ENCODE peak calls at places on chromosome 12, in seven cellular contexts. One of them, this sample, is unnamed. For H3K9me3 and H3K4me1, the result is how much of the 10 kb centered on the place peaks cover.

GRCh38 chr12:77842430-77842829 is 11.7 kb downstream of the NAV3 start:
- DNase-seq in HCT116: no peak
- DNase-seq in PC-9: no peak
- DNase-seq in cardiac muscle cell: no peak
- DNase-seq in heart left ventricle: no peak
- DNase-seq in uterus: no peak
- DNase-seq in aorta: no peak
- DNase-seq in this sample: no peak

GRCh38 chr12:118034429-118035193 is 18.1 kb downstream of the RFC5 start:
- DNase-seq in HCT116: no peak
- DNase-seq in PC-9: peak
- DNase-seq in cardiac muscle cell: peak
- DNase-seq in heart left ventricle: no peak
- DNase-seq in uterus: no peak
- DNase-seq in aorta: no peak
- DNase-seq in this sample: no peak

GRCh38 chr12:54357802-54358619 is 6.3 kb downstream of the GPR84 start:
- DNase-seq in HCT116: no peak
- DNase-seq in PC-9: no peak
- DNase-seq in cardiac muscle cell: no peak
- DNase-seq in heart left ventricle: no peak
- DNase-seq in uterus: no peak
- DNase-seq in aorta: no peak
- DNase-seq in this sample: no peak

GRCh38 chr12:122841544-122842321 is 6.5 kb downstream of the HIP1R start:
- DNase-seq in HCT116: peak
- DNase-seq in PC-9: peak
- DNase-seq in cardiac muscle cell: no peak
- DNase-seq in heart left ventricle: peak
- DNase-seq in uterus: no peak
- DNase-seq in aorta: no peak
- DNase-seq in this sample: peak

GRCh38 chr12:121159467-121160307 is 27.0 kb downstream of the P2RX7 start:
- DNase-seq in HCT116: no peak
- DNase-seq in PC-9: no peak
- DNase-seq in cardiac muscle cell: no peak
- DNase-seq in heart left ventricle: no peak
- DNase-seq in uterus: no peak
- DNase-seq in aorta: no peak
- DNase-seq in this sample: no peak

GRCh38 chr12:123075092-123075491 is 75.8 kb downstream of the PITPNM2 start:
- DNase-seq in HCT116: no peak
- DNase-seq in PC-9: no peak
- DNase-seq in cardiac muscle cell: no peak
- DNase-seq in heart left ventricle: no peak
- DNase-seq in uterus: no peak
- DNase-seq in aorta: no peak
- DNase-seq in this sample: no peak

GRCh38 chr12:94147991-94148840 is at the start of gene PLXNC1:
- DNase-seq in HCT116: no peak
- DNase-seq in PC-9: no peak
- DNase-seq in cardiac muscle cell: peak
- DNase-seq in heart left ventricle: peak
- DNase-seq in uterus: peak
- DNase-seq in aorta: peak
- DNase-seq in this sample: no peak

GRCh38 chr12:66945189-66945817 is 266.4 kb upstream of the GRIP1 start:
- DNase-seq in HCT116: no peak
- DNase-seq in PC-9: no peak
- DNase-seq in cardiac muscle cell: no peak
- DNase-seq in heart left ventricle: no peak
- DNase-seq in uterus: no peak
- DNase-seq in aorta: no peak
- DNase-seq in this sample: no peak

GRCh38 chr12:111404362-111405148 is 1.2 kb upstream of the SH2B3 start:
- DNase-seq in HCT116: no peak
- DNase-seq in PC-9: no peak
- DNase-seq in cardiac muscle cell: peak
- DNase-seq in heart left ventricle: no peak
- DNase-seq in uterus: peak
- DNase-seq in aorta: no peak
- DNase-seq in this sample: no peak

GRCh38 chr12:6276936-6277615 is 33.4 kb upstream of the PLEKHG6 start:
- DNase-seq in HCT116: no peak
- DNase-seq in PC-9: peak
- DNase-seq in cardiac muscle cell: no peak
- DNase-seq in heart left ventricle: no peak
- DNase-seq in uterus: no peak
- DNase-seq in aorta: no peak
- DNase-seq in this sample: no peak

GRCh38 chr12:27635349-27635972 is 60.8 kb upstream of the REP15 start:
- DNase-seq in HCT116: peak
- DNase-seq in PC-9: peak
- DNase-seq in cardiac muscle cell: peak
- DNase-seq in heart left ventricle: no peak
- DNase-seq in uterus: no peak
- DNase-seq in aorta: no peak
- DNase-seq in this sample: no peak

GRCh38 chr12:5163661-5164060 is 120.0 kb downstream of the KCNA5 start:
- DNase-seq in HCT116: no peak
- DNase-seq in PC-9: no peak
- DNase-seq in cardiac muscle cell: no peak
- DNase-seq in heart left ventricle: no peak
- DNase-seq in uterus: no peak
- DNase-seq in aorta: no peak
- DNase-seq in this sample: no peak

GRCh38 chr12:132953771-132954170 is 2.3 kb downstream of the ZNF605 start:
- DNase-seq in HCT116: no peak
- DNase-seq in PC-9: no peak
- DNase-seq in cardiac muscle cell: no peak
- DNase-seq in heart left ventricle: no peak
- DNase-seq in uterus: no peak
- DNase-seq in aorta: no peak
- DNase-seq in this sample: no peak
- H3K9me3 ChIP-seq in HCT116: under half
- H3K9me3 ChIP-seq in PC-9: under half
- H3K9me3 ChIP-seq in cardiac muscle cell: under half
- H3K9me3 ChIP-seq in heart left ventricle: under half
- H3K9me3 ChIP-seq in uterus: under half
- H3K9me3 ChIP-seq in aorta: under half
- H3K9me3 ChIP-seq in this sample: under half

GRCh38 chr12:57198329-57198728 is 18.3 kb upstream of the NXPH4 start:
- DNase-seq in HCT116: no peak
- DNase-seq in PC-9: no peak
- DNase-seq in cardiac muscle cell: no peak
- DNase-seq in heart left ventricle: no peak
- DNase-seq in uterus: no peak
- DNase-seq in aorta: no peak
- DNase-seq in this sample: no peak

GRCh38 chr12:57195655-57196371 is 20.8 kb upstream of the NXPH4 start:
- DNase-seq in HCT116: no peak
- DNase-seq in PC-9: no peak
- DNase-seq in cardiac muscle cell: no peak
- DNase-seq in heart left ventricle: no peak
- DNase-seq in uterus: no peak
- DNase-seq in aorta: no peak
- DNase-seq in this sample: no peak

GRCh38 chr12:57196956-57197355 is 19.6 kb upstream of the NXPH4 start:
- DNase-seq in HCT116: no peak
- DNase-seq in PC-9: no peak
- DNase-seq in cardiac muscle cell: no peak
- DNase-seq in heart left ventricle: no peak
- DNase-seq in uterus: no peak
- DNase-seq in aorta: no peak
- DNase-seq in this sample: no peak

GRCh38 chr12:57195186-57195585 is 21.4 kb upstream of the NXPH4 start:
- DNase-seq in HCT116: no peak
- DNase-seq in PC-9: no peak
- DNase-seq in cardiac muscle cell: no peak
- DNase-seq in heart left ventricle: no peak
- DNase-seq in uterus: no peak
- DNase-seq in aorta: no peak
- DNase-seq in this sample: no peak

DNA sequence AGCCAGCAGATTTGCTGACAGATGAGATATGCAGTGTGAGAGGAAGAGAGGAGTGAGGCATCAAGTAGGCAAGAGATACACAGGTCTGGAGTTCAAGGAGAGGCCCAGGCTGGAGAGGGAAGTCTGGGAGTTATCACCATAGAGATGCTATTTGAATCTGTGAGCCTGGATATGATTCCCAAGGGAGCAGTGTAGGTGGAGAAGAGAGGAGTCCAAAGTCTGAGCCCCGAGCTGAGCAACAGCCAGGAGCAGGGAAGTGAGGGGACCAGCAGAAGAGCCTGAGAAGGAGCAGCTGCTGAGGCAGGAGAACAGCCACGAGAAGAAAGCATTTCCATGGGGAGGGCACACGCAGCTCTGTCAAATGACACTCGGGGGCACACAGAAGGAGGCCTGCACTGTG is 20.2 kb upstream of the NXPH4 start:
- DNase-seq in HCT116: no peak
- DNase-seq in PC-9: no peak
- DNase-seq in cardiac muscle cell: no peak
- DNase-seq in heart left ventricle: no peak
- DNase-seq in uterus: no peak
- DNase-seq in aorta: no peak
- DNase-seq in this sample: no peak
- H3K4me1 ChIP-seq in HCT116: under half
- H3K4me1 ChIP-seq in PC-9: under half
- H3K4me1 ChIP-seq in cardiac muscle cell: under half
- H3K4me1 ChIP-seq in heart left ventricle: under half
- H3K4me1 ChIP-seq in uterus: under half
- H3K4me1 ChIP-seq in aorta: under half
- H3K4me1 ChIP-seq in this sample: under half

GRCh38 chr12:46433829-46434228 is 61.3 kb upstream of the SLC38A2 start:
- DNase-seq in HCT116: peak
- DNase-seq in PC-9: no peak
- DNase-seq in cardiac muscle cell: no peak
- DNase-seq in heart left ventricle: no peak
- DNase-seq in uterus: no peak
- DNase-seq in aorta: no peak
- DNase-seq in this sample: no peak
- H3K27ac ChIP-seq in HCT116: peak
- H3K27ac ChIP-seq in PC-9: no peak
- H3K27ac ChIP-seq in cardiac muscle cell: no peak
- H3K27ac ChIP-seq in heart left ventricle: no peak
- H3K27ac ChIP-seq in uterus: no peak
- H3K27ac ChIP-seq in aorta: no peak
- H3K27ac ChIP-seq in this sample: no peak

GRCh38 chr12:130204441-130204840 is 42.2 kb downstream of the FZD10 start:
- DNase-seq in HCT116: no peak
- DNase-seq in PC-9: no peak
- DNase-seq in cardiac muscle cell: no peak
- DNase-seq in heart left ventricle: no peak
- DNase-seq in uterus: no peak
- DNase-seq in aorta: no peak
- DNase-seq in this sample: no peak
- H3K9me3 ChIP-seq in HCT116: under half
- H3K9me3 ChIP-seq in PC-9: under half
- H3K9me3 ChIP-seq in cardiac muscle cell: under half
- H3K9me3 ChIP-seq in heart left ventricle: under half
- H3K9me3 ChIP-seq in uterus: under half
- H3K9me3 ChIP-seq in aorta: under half
- H3K9me3 ChIP-seq in this sample: under half

GRCh38 chr12:108856170-108856427 is 1.3 kb downstream of the SSH1 start:
- DNase-seq in HCT116: no peak
- DNase-seq in PC-9: no peak
- DNase-seq in cardiac muscle cell: no peak
- DNase-seq in heart left ventricle: peak
- DNase-seq in uterus: no peak
- DNase-seq in aorta: no peak
- DNase-seq in this sample: no peak

GRCh38 chr12:108856428-108857157 is 790 bp downstream of the SSH1 start:
- DNase-seq in HCT116: no peak
- DNase-seq in PC-9: peak
- DNase-seq in cardiac muscle cell: peak
- DNase-seq in heart left ventricle: peak
- DNase-seq in uterus: peak
- DNase-seq in aorta: peak
- DNase-seq in this sample: peak

GRCh38 chr12:108854055-108854452 is 3.3 kb downstream of the SSH1 start:
- DNase-seq in HCT116: no peak
- DNase-seq in PC-9: no peak
- DNase-seq in cardiac muscle cell: peak
- DNase-seq in heart left ventricle: peak
- DNase-seq in uterus: peak
- DNase-seq in aorta: no peak
- DNase-seq in this sample: no peak

GRCh38 chr12:108854453-108855283 is 2.7 kb downstream of the SSH1 start:
- DNase-seq in HCT116: peak
- DNase-seq in PC-9: peak
- DNase-seq in cardiac muscle cell: peak
- DNase-seq in heart left ventricle: peak
- DNase-seq in uterus: peak
- DNase-seq in aorta: peak
- DNase-seq in this sample: no peak

DNA sequence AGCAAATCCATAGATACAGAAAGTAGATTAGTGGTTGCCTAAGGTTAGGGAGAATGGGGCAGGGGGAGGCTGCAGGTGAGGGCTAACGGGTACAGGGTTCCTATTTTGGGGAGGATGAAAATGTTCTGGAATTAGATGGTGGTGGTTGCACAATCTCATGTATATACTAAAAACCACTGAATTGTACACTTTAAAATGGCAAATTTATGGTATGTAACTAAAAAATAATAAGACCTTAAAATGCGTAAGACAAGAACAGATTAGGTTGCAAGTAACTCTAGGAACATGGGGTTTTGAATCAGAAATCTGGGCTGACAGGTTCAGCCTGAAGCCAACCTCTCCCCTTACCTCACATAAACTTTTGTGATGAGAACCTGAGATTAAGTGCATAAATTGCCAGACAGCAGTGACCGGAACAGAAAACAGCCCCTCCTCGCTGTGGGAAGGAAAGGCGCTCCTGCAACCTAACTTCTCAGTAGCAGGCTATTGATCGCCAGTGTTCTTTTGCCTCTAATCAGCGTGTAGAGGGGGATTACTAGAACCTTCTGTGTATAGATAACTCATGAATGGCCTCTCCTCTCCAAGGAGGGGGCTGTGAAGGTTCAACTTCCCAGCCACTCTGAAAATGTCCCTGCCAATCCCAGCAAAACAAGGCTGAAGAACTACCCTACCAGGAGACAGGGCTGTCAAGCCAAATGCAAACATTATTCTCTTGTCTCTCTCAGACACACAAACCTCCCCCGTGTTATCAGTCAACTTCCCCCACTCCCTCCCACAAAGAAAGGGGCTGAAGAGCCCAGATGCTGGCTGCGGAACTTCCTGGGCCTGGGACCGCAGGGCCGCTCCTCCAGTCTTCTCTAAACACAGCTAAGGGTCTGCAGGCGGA is 1.9 kb downstream of the SSH1 start:
- DNase-seq in HCT116: no peak
- DNase-seq in PC-9: peak
- DNase-seq in cardiac muscle cell: peak
- DNase-seq in heart left ventricle: no peak
- DNase-seq in uterus: no peak
- DNase-seq in aorta: no peak
- DNase-seq in this sample: no peak
- H3K4me1 ChIP-seq in HCT116: half or more
- H3K4me1 ChIP-seq in PC-9: under half
- H3K4me1 ChIP-seq in cardiac muscle cell: under half
- H3K4me1 ChIP-seq in heart left ventricle: half or more
- H3K4me1 ChIP-seq in uterus: under half
- H3K4me1 ChIP-seq in aorta: under half
- H3K4me1 ChIP-seq in this sample: under half

This sample was measured in pancreas.